ENCODE peak calls at places on chromosome 11, in ten cellular contexts. U is K562, W is spleen, T is uterus, P is transverse colon, V is sigmoid colon, E is HCT116, Y is A549, M is IMR-90, H is gastrocnemius medialis. F is an unnamed sample.
A peak's percentile ranks its signal among the peaks of the same experiment; 100 is the strongest.

GRCh38 chr11:121578216-121579063 is 125.7 kb upstream of the SORL1-AS1 start:
- DNase-seq in U (no peak), W (no peak), T (no peak), P (no peak), V (no peak), E (no peak), Y (no peak), M (peak; percentile 4), H (no peak), F (no peak)

GRCh38 chr11:128890216-128890542 is 977 bp upstream of the KCNJ5 start:
- DNase-seq in U (no peak), W (no peak), T (no peak), P (no peak), V (no peak), E (no peak), Y (no peak), M (no peak), H (no peak), F (no peak)

GRCh38 chr11:117814766-117815261 is 9.7 kb downstream of the FXYD2 start:
- DNase-seq in U (no peak), W (peak; percentile 95), T (peak; percentile 65), P (peak; percentile 94), V (peak; percentile 89), E (no peak), Y (no peak), M (no peak), H (peak; percentile 60), F (no peak)

GRCh38 chr11:46353706-46354105 is 6.4 kb downstream of the DGKZ start:
- DNase-seq in U (no peak), W (no peak), T (no peak), P (no peak), V (no peak), E (no peak), Y (no peak), M (peak; percentile 50), H (no peak), F (no peak)

GRCh38 chr11:60932605-60933346 is 8.5 kb downstream of the TMEM132A start:
- DNase-seq in U (no peak), W (peak; percentile 69), T (no peak), P (no peak), V (no peak), E (no peak), Y (no peak), M (no peak), H (no peak), F (no peak)

GRCh38 chr11:115659061-115659963 is 155.1 kb upstream of the CADM1 start:
- DNase-seq in U (no peak), W (no peak), T (no peak), P (no peak), V (no peak), E (no peak), Y (no peak), M (peak; percentile 41), H (no peak), F (peak; percentile 41)

GRCh38 chr11:11533751-11534150 is 88.1 kb downstream of the GALNT18 start:
- DNase-seq in U (no peak), W (no peak), T (no peak), P (no peak), V (no peak), E (no peak), Y (no peak), M (no peak), H (no peak), F (no peak)

GRCh38 chr11:636511-637332 is at the start of gene DRD4:
- DNase-seq in U (no peak), W (no peak), T (no peak), P (no peak), V (no peak), E (no peak), Y (no peak), M (peak; percentile 37), H (no peak), F (no peak)

GRCh38 chr11:100855466-100856067 is 168.5 kb downstream of the ARHGAP42 start:
- DNase-seq in U (peak; percentile 18), W (no peak), T (no peak), P (no peak), V (no peak), E (peak; percentile 52), Y (peak; percentile 7), M (peak; percentile 68), H (no peak), F (no peak)

GRCh38 chr11:100861221-100861620 is 174.1 kb downstream of the ARHGAP42 start:
- DNase-seq in U (peak; percentile 10), W (no peak), T (no peak), P (no peak), V (no peak), E (no peak), Y (no peak), M (no peak), H (no peak), F (no peak)

GRCh38 chr11:100857236-100858005 is 170.3 kb downstream of the ARHGAP42 start:
- DNase-seq in U (no peak), W (no peak), T (no peak), P (no peak), V (no peak), E (no peak), Y (no peak), M (peak; percentile 24), H (no peak), F (no peak)

GRCh38 chr11:100863080-100863581 is 176.0 kb downstream of the ARHGAP42 start:
- DNase-seq in U (peak; percentile 26), W (no peak), T (no peak), P (no peak), V (no peak), E (no peak), Y (no peak), M (peak; percentile 95), H (peak; percentile 18), F (no peak)

GRCh38 chr11:100860318-100860896 is 173.3 kb downstream of the ARHGAP42 start:
- DNase-seq in U (no peak), W (no peak), T (no peak), P (no peak), V (no peak), E (no peak), Y (no peak), M (no peak), H (no peak), F (no peak)
- TF ChIP-seq POLR2A in U (no peak), W (no peak), T (no peak), P (no peak), V (no peak), E (no peak), Y (no peak), M (no peak), H (no peak), F (no peak)

GRCh38 chr11:1731451-1732059 is 18.8 kb downstream of the IFITM10 start:
- DNase-seq in U (no peak), W (no peak), T (no peak), P (no peak), V (no peak), E (no peak), Y (no peak), M (no peak), H (no peak), F (no peak)

GRCh38 chr11:1728931-1729691 is 21.3 kb downstream of the IFITM10 start:
- DNase-seq in U (no peak), W (no peak), T (no peak), P (no peak), V (no peak), E (no peak), Y (no peak), M (no peak), H (no peak), F (no peak)

GRCh38 chr11:1729692-1730011 is 20.7 kb downstream of the IFITM10 start:
- DNase-seq in U (no peak), W (no peak), T (no peak), P (no peak), V (no peak), E (no peak), Y (no peak), M (no peak), H (no peak), F (no peak)

GRCh38 chr11:1728281-1728680 is 22.1 kb downstream of the IFITM10 start:
- DNase-seq in U (no peak), W (no peak), T (no peak), P (no peak), V (no peak), E (no peak), Y (no peak), M (no peak), H (no peak), F (no peak)

DNA sequence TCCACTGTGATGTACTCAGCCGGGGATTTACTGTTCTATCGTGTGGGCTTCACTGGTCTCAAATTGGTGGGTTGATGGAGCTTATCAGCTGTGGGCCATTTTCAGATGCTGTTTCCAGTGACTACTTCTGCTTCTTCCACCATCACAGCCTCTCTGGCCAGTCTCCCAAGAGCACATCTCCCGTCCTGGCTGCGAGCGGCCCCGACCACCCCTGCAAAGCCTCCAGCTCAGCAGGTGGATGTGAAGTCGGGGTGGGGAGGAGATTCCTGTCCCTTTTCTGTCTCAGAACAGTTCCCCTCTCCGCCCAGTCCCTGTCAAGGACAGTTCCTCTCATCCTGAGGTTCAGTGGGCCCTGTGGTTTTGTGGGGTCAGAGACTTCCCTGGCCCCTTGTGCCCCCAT is 20.2 kb downstream of the IFITM10 start:
- DNase-seq in U (no peak), W (peak; percentile 47), T (no peak), P (no peak), V (no peak), E (no peak), Y (no peak), M (no peak), H (no peak), F (no peak)
- H3K4me1 ChIP-seq in U (no peaks in the 10 kb centered on the region), W (peaks cover 33% of the 10 kb centered on the region), T (no peaks in the 10 kb centered on the region), P (no peaks in the 10 kb centered on the region), V (no peaks in the 10 kb centered on the region), E (no peaks in the 10 kb centered on the region), Y (no peaks in the 10 kb centered on the region), M (no peaks in the 10 kb centered on the region), H (no peaks in the 10 kb centered on the region), F (no peaks in the 10 kb centered on the region)

GRCh38 chr11:68891356-68891948 is 12.2 kb downstream of the MRPL21 start:
- DNase-seq in U (no peak), W (peak; percentile 41), T (no peak), P (no peak), V (no peak), E (no peak), Y (no peak), M (no peak), H (no peak), F (no peak)
- TF ChIP-seq POLR2A in U (no peak), W (no peak), T (no peak), P (no peak), V (no peak), E (no peak), Y (no peak), M (no peak), H (no peak), F (no peak)

GRCh38 chr11:132052904-132053303 is 682.5 kb downstream of the NTM start:
- DNase-seq in U (no peak), W (no peak), T (no peak), P (no peak), V (no peak), E (no peak), Y (no peak), M (no peak), H (no peak), F (no peak)

GRCh38 chr11:132054822-132055221 is 684.4 kb downstream of the NTM start:
- DNase-seq in U (no peak), W (no peak), T (no peak), P (no peak), V (no peak), E (no peak), Y (no peak), M (peak; percentile 89), H (no peak), F (no peak)

GRCh38 chr11:132058211-132058772 is 687.9 kb downstream of the NTM start:
- DNase-seq in U (no peak), W (no peak), T (no peak), P (peak; percentile 17), V (no peak), E (no peak), Y (no peak), M (peak; percentile 61), H (no peak), F (no peak)

GRCh38 chr11:132055296-132055695 is 684.9 kb downstream of the NTM start:
- DNase-seq in U (no peak), W (no peak), T (no peak), P (no peak), V (no peak), E (no peak), Y (no peak), M (no peak), H (no peak), F (no peak)

DNA sequence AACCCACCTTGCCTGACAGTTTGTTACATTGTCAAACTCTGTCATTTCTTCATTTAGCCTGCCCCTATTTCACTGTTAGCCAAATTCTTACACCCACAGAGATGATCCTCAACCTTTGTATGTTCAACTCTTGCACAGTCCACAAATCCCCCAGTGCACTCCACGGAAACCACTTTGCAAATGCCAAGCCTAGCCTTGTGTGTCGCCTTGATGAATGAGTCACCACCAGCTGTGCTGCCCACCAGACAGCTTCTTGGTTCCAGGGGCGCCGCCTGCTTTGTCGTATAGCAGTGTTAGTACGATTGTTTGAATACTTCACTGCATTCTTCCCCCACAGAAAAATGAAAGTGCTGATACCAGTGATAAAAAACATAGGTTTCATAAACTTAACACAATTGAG is 686.3 kb downstream of the NTM start:
- DNase-seq in U (no peak), W (no peak), T (no peak), P (no peak), V (no peak), E (no peak), Y (no peak), M (peak; percentile 95), H (no peak), F (no peak)
- H3K4me1 ChIP-seq in U (no peaks in the 10 kb centered on the region), W (no peaks in the 10 kb centered on the region), T (no peaks in the 10 kb centered on the region), P (no peaks in the 10 kb centered on the region), V (no peaks in the 10 kb centered on the region), E (no peaks in the 10 kb centered on the region), Y (no peaks in the 10 kb centered on the region), M (peaks cover 33% of the 10 kb centered on the region), H (no peaks in the 10 kb centered on the region), F (no peaks in the 10 kb centered on the region)

F was measured in ovary.